ENCODE peak calls at places on chromosome X, in five cellular contexts. G is GM12892, Z is GM12891, W is H1, J is GM12878. A is an unnamed sample.
A peak's percentile ranks its signal among the peaks of the same experiment; 100 is the strongest.

GRCh38 chrX:53280316-53280702 is 1.1 kb downstream of the IQSEC2 start:
- DNase-seq in Z (no peak), J (no peak), G (no peak), W (no peak), A (no peak)

GRCh38 chrX:49919617-49920016 is 2.8 kb upstream of the CLCN5 start:
- DNase-seq in Z (no peak), G (no peak), W (peak; percentile 61), J (no peak), A (peak; percentile 56)

GRCh38 chrX:11543249-11543648 is 122.5 kb downstream of the ARHGAP6 start:
- DNase-seq in W (no peak), G (no peak), J (no peak), Z (no peak), A (no peak)

GRCh38 chrX:101410461-101410860 is 2.4 kb downstream of the HNRNPH2 start:
- DNase-seq in G (no peak), W (no peak), Z (no peak), J (no peak), A (no peak)

GRCh38 chrX:67353651-67354370 is 190.0 kb upstream of the AR start:
- DNase-seq in G (no peak), J (no peak), W (no peak), Z (no peak), A (no peak)

GRCh38 chrX:24506082-24506481 is 41.0 kb downstream of the PDK3 start:
- DNase-seq in G (no peak), J (peak; percentile 12), Z (no peak), W (no peak), A (no peak)

GRCh38 chrX:150227873-150228272 is 135.2 kb upstream of the MAMLD1 start:
- DNase-seq in G (no peak), W (no peak), Z (no peak), J (no peak), A (no peak)

GRCh38 chrX:39900788-39901170 is 197.0 kb downstream of the BCOR start:
- DNase-seq in J (no peak), Z (no peak), G (no peak), W (no peak), A (peak; percentile 71)

GRCh38 chrX:56429581-56429980 is 133.8 kb upstream of the UBQLN2 start:
- DNase-seq in W (peak; percentile 43), Z (no peak), J (no peak), G (no peak), A (no peak)

GRCh38 chrX:50343917-50344316 is 126.7 kb downstream of the DGKK start:
- DNase-seq in J (no peak), W (no peak), Z (no peak), G (no peak), A (no peak)

GRCh38 chrX:123424546-123424945 is 240.5 kb downstream of the GRIA3 start:
- DNase-seq in Z (no peak), J (peak; percentile 52), W (no peak), G (no peak), A (no peak)
- TF ChIP-seq POLR2AphosphoS5 in Z (no peak), J (no peak), W (no peak), G (no peak), A (no peak)

GRCh38 chrX:75071334-75071733 is 84.7 kb downstream of the ABCB7 start:
- DNase-seq in W (no peak), Z (no peak), G (no peak), J (no peak), A (no peak)

DNA sequence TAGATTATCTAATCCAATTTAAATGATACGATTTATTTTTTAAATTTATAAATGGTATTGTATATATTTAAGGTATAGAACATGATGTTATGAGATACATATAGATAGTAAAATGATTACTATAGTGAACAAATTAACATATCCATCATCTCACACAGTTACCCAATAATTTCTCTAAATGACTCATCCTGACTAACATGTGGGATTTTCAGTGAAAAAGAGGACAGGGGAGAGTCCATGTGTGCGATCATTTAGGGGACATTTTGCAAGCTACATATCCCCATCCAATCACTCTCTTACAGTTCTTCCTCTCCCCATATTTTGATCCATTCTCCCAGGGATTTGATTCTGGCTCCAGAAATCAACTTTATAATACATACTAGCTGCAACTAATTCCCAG is 88.2 kb downstream of the ABCB7 start:
- DNase-seq in Z (no peak), G (no peak), J (no peak), W (no peak), A (no peak)
- TF ChIP-seq TAF1 in Z (no peak), G (no peak), J (no peak), W (no peak), A (no peak)

GRCh38 chrX:69032601-69033000 is 132.7 kb downstream of the PJA1 start:
- DNase-seq in W (peak; percentile 11), G (no peak), J (no peak), Z (no peak), A (no peak)
- TF ChIP-seq POLR2AphosphoS5 in W (no peak), G (no peak), J (no peak), Z (no peak), A (no peak)

DNA sequence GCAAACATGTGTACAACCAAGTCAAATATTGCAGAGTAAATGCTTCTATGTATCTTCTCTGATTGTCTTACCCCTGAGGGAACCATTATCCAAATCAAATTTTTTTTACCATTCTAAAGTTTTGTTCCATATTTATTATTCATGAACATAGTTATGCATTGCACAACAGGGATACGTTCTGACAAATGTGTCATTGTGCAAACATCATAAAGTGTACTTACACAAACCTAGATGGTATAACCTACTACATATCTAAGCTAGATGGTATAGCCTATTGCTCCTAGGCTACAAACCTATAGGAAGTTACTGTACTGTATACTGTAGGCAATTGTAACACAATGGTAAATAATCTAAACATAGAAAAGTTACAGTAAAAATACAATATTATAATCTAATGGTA is 23.4 kb downstream of the BEX3 start:
- DNase-seq in Z (no peak), J (no peak), G (no peak), W (no peak), A (no peak)
- TF ChIP-seq TAF1 in Z (no peak), J (no peak), G (no peak), W (no peak), A (no peak)

GRCh38 chrX:10006086-10006485 is 38.9 kb downstream of the CLDN34 start:
- DNase-seq in G (no peak), Z (no peak), J (no peak), W (no peak), A (no peak)

GRCh38 chrX:10010686-10011085 is 43.5 kb downstream of the CLDN34 start:
- DNase-seq in W (no peak), J (no peak), G (no peak), Z (no peak), A (no peak)

GRCh38 chrX:10006770-10007169 is 39.6 kb downstream of the CLDN34 start:
- DNase-seq in W (no peak), G (no peak), Z (no peak), J (no peak), A (no peak)

GRCh38 chrX:10007604-10008003 is 40.4 kb downstream of the CLDN34 start:
- DNase-seq in G (no peak), J (no peak), Z (no peak), W (no peak), A (no peak)

DNA sequence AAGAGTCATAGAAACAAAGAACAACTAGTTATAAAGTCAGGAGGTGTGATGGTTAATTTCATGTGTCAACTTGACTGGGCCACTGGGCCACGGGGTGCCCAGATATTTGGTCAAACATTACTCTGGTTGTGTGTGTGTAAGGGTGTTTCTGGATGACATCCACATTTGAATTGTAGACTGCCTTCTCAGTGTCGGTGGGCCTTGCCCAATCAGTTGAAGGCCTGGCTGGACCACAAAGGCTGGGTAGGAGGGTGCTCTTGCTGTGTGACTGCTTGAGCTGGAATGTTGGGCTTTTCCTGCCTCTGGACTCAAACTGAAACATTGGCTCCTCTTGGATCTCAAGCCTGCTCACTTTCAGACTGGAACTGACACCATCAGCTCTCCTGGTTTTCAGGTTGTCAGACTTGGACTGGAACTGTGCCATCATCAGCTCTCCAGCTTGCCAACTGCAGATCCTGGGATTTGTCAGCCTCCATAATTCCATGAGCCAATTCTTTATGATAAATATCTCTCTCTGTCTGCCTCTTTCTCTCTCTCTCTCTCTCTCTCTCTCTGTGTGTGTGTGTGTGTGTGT is 41.4 kb downstream of the CLDN34 start:
- DNase-seq in Z (no peak), W (no peak), G (no peak), J (no peak), A (no peak)
- TF ChIP-seq POLR2AphosphoS5 in Z (no peak), W (no peak), G (no peak), J (no peak), A (no peak)